ENCODE peak calls at places on chromosomes 7 and 10, in six cellular contexts. One of them, this sample, is unnamed.

GRCh38 chr10:30529373-30529998 is 95.5 kb downstream of the MAP3K8 start:
- DNase-seq in uterus: peak; percentile 27
- DNase-seq in A549: no peak
- DNase-seq in lower leg skin: peak; percentile 60
- DNase-seq in tibial nerve: peak; percentile 36
- DNase-seq in right lobe of liver: peak; percentile 86
- DNase-seq in this sample: peak; percentile 93

GRCh38 chr10:106506509-106507265 is 657.8 kb downstream of the SORCS1 start:
- DNase-seq in uterus: no peak
- DNase-seq in A549: no peak
- DNase-seq in lower leg skin: no peak
- DNase-seq in right lobe of liver: no peak
- DNase-seq in tibial nerve: no peak
- DNase-seq in this sample: no peak

GRCh38 chr7:150927954-150928340 is 50.2 kb downstream of the KCNH2 start:
- DNase-seq in A549: peak; percentile 27
- DNase-seq in tibial nerve: no peak
- DNase-seq in uterus: no peak
- DNase-seq in lower leg skin: no peak
- DNase-seq in right lobe of liver: no peak
- DNase-seq in this sample: no peak

GRCh38 chr10:51092402-51092801 is 18.1 kb downstream of the PRKG1 start:
- DNase-seq in lower leg skin: no peak
- DNase-seq in A549: no peak
- DNase-seq in tibial nerve: peak; percentile 55
- DNase-seq in right lobe of liver: peak; percentile 65
- DNase-seq in uterus: peak; percentile 95
- DNase-seq in this sample: peak; percentile 49

GRCh38 chr10:71767420-71768035 is 5.8 kb downstream of the VSIR start:
- DNase-seq in lower leg skin: no peak
- DNase-seq in A549: peak; percentile 86
- DNase-seq in tibial nerve: no peak
- DNase-seq in right lobe of liver: peak; percentile 60
- DNase-seq in uterus: peak; percentile 62
- DNase-seq in this sample: peak; percentile 85

GRCh38 chr7:155066417-155066950 is 3.6 kb upstream of the HTR5A start:
- DNase-seq in tibial nerve: no peak
- DNase-seq in uterus: peak; percentile 14
- DNase-seq in lower leg skin: no peak
- DNase-seq in right lobe of liver: no peak
- DNase-seq in A549: no peak
- DNase-seq in this sample: no peak

GRCh38 chr10:3785849-3786290 is 861 bp upstream of the KLF6 start:
- DNase-seq in uterus: peak; percentile 57
- DNase-seq in lower leg skin: no peak
- DNase-seq in right lobe of liver: peak; percentile 78
- DNase-seq in tibial nerve: no peak
- DNase-seq in A549: peak; percentile 64
- DNase-seq in this sample: peak; percentile 73

GRCh38 chr7:144670251-144670650 is 165.6 kb downstream of the TPK1 start:
- DNase-seq in tibial nerve: no peak
- DNase-seq in uterus: no peak
- DNase-seq in right lobe of liver: no peak
- DNase-seq in lower leg skin: peak; percentile 28
- DNase-seq in A549: no peak
- DNase-seq in this sample: no peak

GRCh38 chr10:84634636-84635035 is 306.2 kb downstream of the CCSER2 start:
- DNase-seq in tibial nerve: no peak
- DNase-seq in right lobe of liver: no peak
- DNase-seq in A549: no peak
- DNase-seq in uterus: no peak
- DNase-seq in lower leg skin: no peak
- DNase-seq in this sample: no peak

GRCh38 chr10:103733002-103733419 is 122.4 kb downstream of the SH3PXD2A start:
- DNase-seq in uterus: no peak
- DNase-seq in tibial nerve: no peak
- DNase-seq in lower leg skin: no peak
- DNase-seq in A549: no peak
- DNase-seq in right lobe of liver: peak; percentile 11
- DNase-seq in this sample: no peak

GRCh38 chr7:47814905-47815613 is 133.2 kb downstream of the PKD1L1 start:
- DNase-seq in A549: no peak
- DNase-seq in uterus: no peak
- DNase-seq in tibial nerve: no peak
- DNase-seq in lower leg skin: no peak
- DNase-seq in right lobe of liver: no peak
- DNase-seq in this sample: no peak

GRCh38 chr10:77186936-77187335 is 450.7 kb downstream of the KCNMA1 start:
- DNase-seq in tibial nerve: no peak
- DNase-seq in right lobe of liver: no peak
- DNase-seq in lower leg skin: no peak
- DNase-seq in A549: no peak
- DNase-seq in uterus: no peak
- DNase-seq in this sample: no peak

GRCh38 chr10:72370201-72370722 is 15.5 kb upstream of the DNAJB12 start:
- DNase-seq in lower leg skin: no peak
- DNase-seq in right lobe of liver: no peak
- DNase-seq in tibial nerve: no peak
- DNase-seq in A549: no peak
- DNase-seq in uterus: no peak
- DNase-seq in this sample: no peak

GRCh38 chr10:35635576-35635975 is 6.5 kb downstream of the FZD8 start:
- DNase-seq in A549: peak; percentile 77
- DNase-seq in lower leg skin: peak; percentile 61
- DNase-seq in uterus: peak; percentile 37
- DNase-seq in right lobe of liver: no peak
- DNase-seq in tibial nerve: no peak
- DNase-seq in this sample: no peak

GRCh38 chr10:124738441-124738840 is 5.7 kb downstream of the FAM53B start:
- DNase-seq in lower leg skin: no peak
- DNase-seq in A549: no peak
- DNase-seq in right lobe of liver: no peak
- DNase-seq in tibial nerve: no peak
- DNase-seq in uterus: peak; percentile 36
- DNase-seq in this sample: no peak

GRCh38 chr7:100456561-100456957 is 7.5 kb downstream of the SPACDR start:
- DNase-seq in tibial nerve: no peak
- DNase-seq in right lobe of liver: no peak
- DNase-seq in lower leg skin: no peak
- DNase-seq in A549: no peak
- DNase-seq in uterus: no peak
- DNase-seq in this sample: no peak

GRCh38 chr7:521221-522070 is 1.8 kb upstream of the PDGFA start:
- DNase-seq in tibial nerve: no peak
- DNase-seq in right lobe of liver: no peak
- DNase-seq in uterus: peak; percentile 58
- DNase-seq in A549: peak; percentile 55
- DNase-seq in lower leg skin: no peak
- DNase-seq in this sample: peak; percentile 76

GRCh38 chr10:123683865-123684264 is 17.7 kb downstream of the GPR26 start:
- DNase-seq in tibial nerve: no peak
- DNase-seq in A549: no peak
- DNase-seq in lower leg skin: no peak
- DNase-seq in right lobe of liver: no peak
- DNase-seq in uterus: no peak
- DNase-seq in this sample: no peak

GRCh38 chr7:25579688-25580075 is 351.4 kb upstream of the NPVF start:
- DNase-seq in A549: no peak
- DNase-seq in uterus: no peak
- DNase-seq in lower leg skin: no peak
- DNase-seq in right lobe of liver: no peak
- DNase-seq in tibial nerve: no peak
- DNase-seq in this sample: no peak

GRCh38 chr7:133372337-133372736 is 119.5 kb downstream of the EXOC4 start:
- DNase-seq in tibial nerve: no peak
- DNase-seq in right lobe of liver: no peak
- DNase-seq in A549: no peak
- DNase-seq in lower leg skin: no peak
- DNase-seq in uterus: no peak
- DNase-seq in this sample: no peak

GRCh38 chr10:102394079-102394800 is 1.3 kb upstream of the NFKB2 start:
- DNase-seq in A549: peak; percentile 95
- DNase-seq in tibial nerve: peak; percentile 82
- DNase-seq in uterus: peak; percentile 92
- DNase-seq in lower leg skin: peak; percentile 91
- DNase-seq in right lobe of liver: peak; percentile 97
- DNase-seq in this sample: peak; percentile 95

GRCh38 chr10:24952701-24953349 is 419 bp upstream of the PRTFDC1 start:
- DNase-seq in uterus: peak; percentile 59
- DNase-seq in tibial nerve: no peak
- DNase-seq in A549: peak; percentile 44
- DNase-seq in lower leg skin: peak; percentile 25
- DNase-seq in right lobe of liver: peak; percentile 55
- DNase-seq in this sample: peak; percentile 67

GRCh38 chr10:102841827-102842345 is 4.7 kb upstream of the CYP17A1 start:
- DNase-seq in tibial nerve: no peak
- DNase-seq in uterus: no peak
- DNase-seq in lower leg skin: no peak
- DNase-seq in right lobe of liver: no peak
- DNase-seq in A549: no peak
- DNase-seq in this sample: no peak

GRCh38 chr7:32476816-32477648 is 13.1 kb downstream of the LSM5 start:
- DNase-seq in tibial nerve: no peak
- DNase-seq in A549: no peak
- DNase-seq in right lobe of liver: no peak
- DNase-seq in uterus: no peak
- DNase-seq in lower leg skin: no peak
- DNase-seq in this sample: no peak

GRCh38 chr10:2898509-2898860 is 168.9 kb upstream of the PFKP start:
- DNase-seq in uterus: no peak
- DNase-seq in right lobe of liver: no peak
- DNase-seq in lower leg skin: no peak
- DNase-seq in A549: no peak
- DNase-seq in tibial nerve: no peak
- DNase-seq in this sample: no peak

GRCh38 chr10:60305394-60305892 is 84.2 kb downstream of the ANK3 start:
- DNase-seq in A549: no peak
- DNase-seq in right lobe of liver: no peak
- DNase-seq in lower leg skin: no peak
- DNase-seq in uterus: no peak
- DNase-seq in tibial nerve: no peak
- DNase-seq in this sample: no peak

GRCh38 chr7:16066805-16067459 is 354.4 kb downstream of the CRPPA start:
- DNase-seq in lower leg skin: no peak
- DNase-seq in right lobe of liver: no peak
- DNase-seq in uterus: no peak
- DNase-seq in A549: no peak
- DNase-seq in tibial nerve: no peak
- DNase-seq in this sample: no peak

GRCh38 chr7:45689797-45690761 is 115.9 kb downstream of the ADCY1 start:
- DNase-seq in right lobe of liver: peak; percentile 91
- DNase-seq in tibial nerve: no peak
- DNase-seq in lower leg skin: peak; percentile 4
- DNase-seq in uterus: no peak
- DNase-seq in A549: no peak
- DNase-seq in this sample: peak; percentile 13

GRCh38 chr7:2645274-2645868 is 13.6 kb downstream of the TTYH3 start:
- DNase-seq in right lobe of liver: no peak
- DNase-seq in uterus: no peak
- DNase-seq in A549: no peak
- DNase-seq in tibial nerve: no peak
- DNase-seq in lower leg skin: no peak
- DNase-seq in this sample: peak; percentile 83
- TF ChIP-seq POLR2A in right lobe of liver: no peak
- TF ChIP-seq POLR2A in uterus: no peak
- TF ChIP-seq POLR2A in A549: no peak
- TF ChIP-seq POLR2A in tibial nerve: no peak
- TF ChIP-seq POLR2A in lower leg skin: no peak
- TF ChIP-seq POLR2A in this sample: no peak

GRCh38 chr10:110644598-110645462 is 694 bp downstream of the RBM20 start:
- DNase-seq in uterus: no peak
- DNase-seq in lower leg skin: no peak
- DNase-seq in tibial nerve: no peak
- DNase-seq in A549: no peak
- DNase-seq in right lobe of liver: no peak
- DNase-seq in this sample: no peak

GRCh38 chr10:110648743-110649651 is 4.9 kb downstream of the RBM20 start:
- DNase-seq in lower leg skin: no peak
- DNase-seq in uterus: no peak
- DNase-seq in A549: no peak
- DNase-seq in tibial nerve: no peak
- DNase-seq in right lobe of liver: no peak
- DNase-seq in this sample: no peak

GRCh38 chr10:110643670-110644597 is at the start of gene RBM20:
- DNase-seq in uterus: no peak
- DNase-seq in right lobe of liver: peak; percentile 63
- DNase-seq in tibial nerve: no peak
- DNase-seq in A549: peak; percentile 56
- DNase-seq in lower leg skin: no peak
- DNase-seq in this sample: no peak

GRCh38 chr10:110647136-110647430 is 2.9 kb downstream of the RBM20 start:
- DNase-seq in uterus: no peak
- DNase-seq in lower leg skin: no peak
- DNase-seq in right lobe of liver: no peak
- DNase-seq in A549: no peak
- DNase-seq in tibial nerve: no peak
- DNase-seq in this sample: no peak

GRCh38 chr10:110646417-110647135 is 2.4 kb downstream of the RBM20 start:
- DNase-seq in tibial nerve: no peak
- DNase-seq in A549: no peak
- DNase-seq in lower leg skin: no peak
- DNase-seq in right lobe of liver: no peak
- DNase-seq in uterus: no peak
- DNase-seq in this sample: no peak
- TF ChIP-seq POLR2A in tibial nerve: no peak
- TF ChIP-seq POLR2A in A549: no peak
- TF ChIP-seq POLR2A in lower leg skin: no peak
- TF ChIP-seq POLR2A in right lobe of liver: no peak
- TF ChIP-seq POLR2A in uterus: no peak
- TF ChIP-seq POLR2A in this sample: no peak

GRCh38 chr10:33005322-33006282 is 47.6 kb upstream of the ITGB1 start:
- DNase-seq in tibial nerve: peak; percentile 33
- DNase-seq in A549: peak; percentile 97
- DNase-seq in right lobe of liver: peak; percentile 90
- DNase-seq in uterus: peak; percentile 86
- DNase-seq in lower leg skin: peak; percentile 58
- DNase-seq in this sample: peak; percentile 19
- TF ChIP-seq POLR2A in tibial nerve: no peak
- TF ChIP-seq POLR2A in A549: no peak
- TF ChIP-seq POLR2A in right lobe of liver: peak; percentile 97
- TF ChIP-seq POLR2A in uterus: peak; percentile 16
- TF ChIP-seq POLR2A in lower leg skin: no peak
- TF ChIP-seq POLR2A in this sample: no peak

DNA sequence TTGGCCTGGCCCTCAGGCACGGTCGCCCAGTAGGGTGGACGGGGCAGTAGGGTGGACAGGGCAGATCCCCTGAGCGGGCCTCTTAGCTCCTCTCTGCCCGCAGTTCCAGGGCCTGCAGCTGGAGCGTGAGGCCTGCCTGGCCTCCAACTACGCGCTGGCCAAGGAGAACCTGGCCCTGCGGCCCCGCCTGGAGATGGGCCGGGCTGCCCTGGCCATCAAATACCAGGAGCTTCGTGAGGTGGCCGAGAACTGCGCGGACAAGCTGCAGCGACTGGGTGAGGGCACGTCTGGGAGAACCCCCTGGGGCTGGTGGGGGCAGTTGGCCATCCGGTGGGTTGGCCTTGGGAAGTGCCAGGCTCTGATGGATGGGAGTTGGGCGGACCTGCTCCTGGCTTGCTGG is 1.7 kb downstream of the VPS37D start:
- DNase-seq in A549: peak; percentile 36
- DNase-seq in right lobe of liver: no peak
- DNase-seq in lower leg skin: no peak
- DNase-seq in tibial nerve: no peak
- DNase-seq in uterus: no peak
- DNase-seq in this sample: no peak
- TF ChIP-seq POLR2A in A549: no peak
- TF ChIP-seq POLR2A in right lobe of liver: no peak
- TF ChIP-seq POLR2A in lower leg skin: no peak
- TF ChIP-seq POLR2A in tibial nerve: no peak
- TF ChIP-seq POLR2A in uterus: no peak
- TF ChIP-seq POLR2A in this sample: no peak

This sample was measured in Peyer's patch.